ENCODE peak calls at places on chromosomes 5 and 9, in eight cellular contexts. T is naive thymus-derived CD8-positive, alpha-beta T cell; H is activated naive CD4-positive, alpha-beta T cell treated with anti-CD3 and anti-CD28 coated beads, Interleukin-2, amount 10 ng/mL, durations not matched to agents 7 days and 5 days; Q is AG08396; C is retina; R is stimulated activated CD4-positive, alpha-beta T cell treated with anti-CD3 and anti-CD28 coated beads, TNF-alpha, amount 100 ng/mL, for 24 hours; Y is transverse colon; A is NCI-H1436. K is an unnamed sample.

GRCh38 chr9:97299809-97300414 is 7.5 kb upstream of the CCDC180 start:
- DNase-seq in C (no peak), T (no peak), A (no peak), Y (no peak), Q (no peak), R (no peak), H (no peak), K (no peak)

GRCh38 chr5:159581502-159582249 is 251.4 kb upstream of the IL12B start:
- DNase-seq in A (peak), T (no peak), R (no peak), Q (peak), C (no peak), Y (no peak), H (no peak), K (peak)

GRCh38 chr9:74044844-74045243 is 452.3 kb upstream of the RORB start:
- DNase-seq in R (no peak), A (no peak), C (no peak), Q (no peak), H (no peak), Y (no peak), T (no peak), K (no peak)

GRCh38 chr5:112070022-112070421 is 313.0 kb upstream of the NREP start:
- DNase-seq in T (no peak), C (no peak), R (no peak), H (no peak), A (no peak), Y (no peak), Q (no peak), K (no peak)

GRCh38 chr9:109771084-109771483 is 8.9 kb upstream of the PALM2AKAP2 start:
- DNase-seq in Y (no peak), T (no peak), C (no peak), Q (peak), R (no peak), A (no peak), H (no peak), K (peak)

GRCh38 chr5:140648132-140648432 is 453 bp downstream of the IK start:
- DNase-seq in A (no peak), Y (no peak), T (no peak), Q (no peak), R (no peak), C (no peak), H (no peak), K (no peak)

GRCh38 chr5:3220201-3220600 is 375.4 kb upstream of the IRX1 start:
- DNase-seq in H (no peak), T (no peak), Y (no peak), Q (no peak), A (no peak), C (no peak), R (no peak), K (no peak)

GRCh38 chr5:10987881-10988504 is 227.0 kb upstream of the DAP start:
- DNase-seq in R (peak), T (peak), Y (peak), C (peak), H (peak), Q (peak), A (no peak), K (no peak)

GRCh38 chr5:173050791-173051190 is 5.4 kb upstream of the CREBRF start:
- DNase-seq in Q (no peak), Y (no peak), T (no peak), H (no peak), C (no peak), R (no peak), A (no peak), K (no peak)